ENCODE peak calls at places on chromosomes 7 and 10, in five cellular contexts. One of them, this sample, is unnamed.

GRCh38 chr10:30476511-30476910 is 42.5 kb downstream of the MAP3K8 start:
- DNase-seq in mesenchymal stem cell: no peak
- DNase-seq in IMR-90: no peak
- DNase-seq in mesendoderm: peak; percentile 13
- DNase-seq in H1: no peak
- DNase-seq in this sample: no peak

GRCh38 chr10:26755443-26755903 is 58.0 kb downstream of the PDSS1 start:
- DNase-seq in H1: no peak
- DNase-seq in mesendoderm: peak; percentile 46
- DNase-seq in IMR-90: peak; percentile 65
- DNase-seq in mesenchymal stem cell: peak; percentile 61
- DNase-seq in this sample: no peak

GRCh38 chr7:96236198-96237039 is 85.5 kb downstream of the SLC25A13 start:
- DNase-seq in mesendoderm: peak; percentile 26
- DNase-seq in H1: no peak
- DNase-seq in IMR-90: peak; percentile 95
- DNase-seq in mesenchymal stem cell: peak; percentile 89
- DNase-seq in this sample: no peak

GRCh38 chr7:76300210-76300731 is 2.2 kb upstream of the HSPB1 start:
- DNase-seq in H1: no peak
- DNase-seq in mesendoderm: no peak
- DNase-seq in IMR-90: peak; percentile 82
- DNase-seq in mesenchymal stem cell: peak; percentile 81
- DNase-seq in this sample: no peak

GRCh38 chr10:19408924-19409323 is 360.3 kb downstream of the MALRD1 start:
- DNase-seq in mesendoderm: no peak
- DNase-seq in mesenchymal stem cell: no peak
- DNase-seq in H1: no peak
- DNase-seq in IMR-90: no peak
- DNase-seq in this sample: no peak

GRCh38 chr7:94054130-94054529 is 50.0 kb upstream of the BET1 start:
- DNase-seq in IMR-90: no peak
- DNase-seq in mesendoderm: no peak
- DNase-seq in H1: no peak
- DNase-seq in mesenchymal stem cell: peak; percentile 37
- DNase-seq in this sample: no peak

GRCh38 chr7:33334349-33334748 is 205.0 kb downstream of the BBS9 start:
- DNase-seq in IMR-90: peak; percentile 13
- DNase-seq in mesenchymal stem cell: peak; percentile 14
- DNase-seq in H1: peak; percentile 15
- DNase-seq in mesendoderm: peak; percentile 77
- DNase-seq in this sample: no peak

GRCh38 chr7:44398506-44398905 is 73.1 kb upstream of the CAMK2B start:
- DNase-seq in mesendoderm: no peak
- DNase-seq in mesenchymal stem cell: no peak
- DNase-seq in H1: no peak
- DNase-seq in IMR-90: no peak
- DNase-seq in this sample: no peak

GRCh38 chr7:110412614-110413013 is 678.3 kb upstream of the LRRN3 start:
- DNase-seq in IMR-90: no peak
- DNase-seq in mesendoderm: no peak
- DNase-seq in H1: no peak
- DNase-seq in mesenchymal stem cell: no peak
- DNase-seq in this sample: no peak

GRCh38 chr10:35135861-35136260 is 9.2 kb downstream of the CREM start:
- DNase-seq in IMR-90: peak; percentile 52
- DNase-seq in H1: no peak
- DNase-seq in mesenchymal stem cell: no peak
- DNase-seq in mesendoderm: no peak
- DNase-seq in this sample: no peak

GRCh38 chr10:110268442-110268841 is 36.3 kb downstream of the SMNDC1 start:
- DNase-seq in mesenchymal stem cell: no peak
- DNase-seq in IMR-90: no peak
- DNase-seq in mesendoderm: no peak
- DNase-seq in H1: no peak
- DNase-seq in this sample: no peak

DNA sequence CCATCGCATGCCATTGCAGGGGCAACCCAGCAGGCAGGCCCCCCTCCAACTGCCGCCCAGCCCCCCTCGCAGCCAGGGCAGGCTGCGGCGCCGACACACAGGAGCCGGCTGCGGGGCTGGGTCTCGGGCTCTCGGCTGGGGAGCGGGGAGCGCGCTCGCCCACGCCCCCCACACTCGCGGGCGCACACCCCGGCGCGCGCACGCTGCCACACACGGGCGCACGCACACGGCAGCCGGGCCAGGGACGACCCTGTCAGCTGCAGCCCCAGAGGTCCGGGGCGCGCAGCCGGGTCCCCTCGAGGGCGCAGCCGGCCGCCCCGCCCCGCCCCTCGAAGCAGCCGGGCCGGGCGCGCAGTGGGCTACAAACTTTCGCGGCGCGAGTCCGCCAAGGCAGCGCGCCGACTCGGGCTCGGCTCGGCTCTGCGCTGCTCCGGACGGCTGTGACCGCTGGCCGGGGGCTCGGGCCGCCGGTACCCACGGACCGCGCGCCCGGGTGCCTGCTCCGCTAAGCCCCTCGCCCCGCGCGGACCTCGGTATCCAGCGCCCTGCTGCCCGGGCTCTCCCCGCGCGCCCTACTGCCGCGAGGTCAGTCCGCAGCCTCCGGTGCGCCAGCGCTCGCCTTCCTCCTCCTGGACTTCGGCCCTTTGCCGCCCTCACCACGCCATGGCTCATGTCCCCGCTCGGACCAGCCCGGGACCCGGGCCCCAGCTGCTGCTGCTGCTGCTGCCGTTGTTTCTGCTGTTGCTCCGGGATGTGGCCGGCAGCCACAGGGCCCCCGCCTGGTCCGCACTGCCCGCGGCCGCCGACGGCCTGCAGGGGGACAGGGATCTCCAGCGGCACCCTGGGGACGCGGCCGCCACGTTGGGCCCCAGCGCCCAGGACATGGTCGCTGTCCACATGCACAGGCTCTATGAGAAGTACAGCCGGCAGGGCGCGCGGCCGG is at the start of gene GDF10:
- DNase-seq in H1: no peak
- DNase-seq in mesendoderm: peak; percentile 16
- DNase-seq in IMR-90: no peak
- DNase-seq in mesenchymal stem cell: no peak
- DNase-seq in this sample: peak; percentile 31
- H3K4me3 ChIP-seq in H1: peak within 1 kb of the TSS; percentile 45
- H3K4me3 ChIP-seq in mesendoderm: peak within 1 kb of the TSS; percentile 10
- H3K4me3 ChIP-seq in IMR-90: peak within 1 kb of the TSS; percentile 25
- H3K4me3 ChIP-seq in mesenchymal stem cell: peak within 1 kb of the TSS; percentile 76
- H3K4me3 ChIP-seq in this sample: peak within 1 kb of the TSS; percentile 43

GRCh38 chr10:93440591-93441012 is 41.5 kb downstream of the MYOF start:
- DNase-seq in mesendoderm: peak; percentile 71
- DNase-seq in IMR-90: peak; percentile 25
- DNase-seq in mesenchymal stem cell: peak; percentile 50
- DNase-seq in H1: no peak
- DNase-seq in this sample: no peak
- H2BK5ac ChIP-seq in mesendoderm: no peak overlapping the region
- H2BK5ac ChIP-seq in IMR-90: peak overlapping the region; percentile 85
- H2BK5ac ChIP-seq in mesenchymal stem cell: no peak overlapping the region
- H2BK5ac ChIP-seq in H1: no peak overlapping the region
- H2BK5ac ChIP-seq in this sample: no peak overlapping the region

GRCh38 chr10:3389093-3389492 is 216.5 kb upstream of the PITRM1 start:
- DNase-seq in mesendoderm: no peak
- DNase-seq in H1: no peak
- DNase-seq in IMR-90: no peak
- DNase-seq in mesenchymal stem cell: no peak
- DNase-seq in this sample: no peak

GRCh38 chr10:3382092-3382491 is 209.5 kb upstream of the PITRM1 start:
- DNase-seq in H1: no peak
- DNase-seq in mesendoderm: no peak
- DNase-seq in IMR-90: no peak
- DNase-seq in mesenchymal stem cell: no peak
- DNase-seq in this sample: no peak

GRCh38 chr10:3380392-3381050 is 207.9 kb upstream of the PITRM1 start:
- DNase-seq in mesenchymal stem cell: no peak
- DNase-seq in mesendoderm: no peak
- DNase-seq in IMR-90: no peak
- DNase-seq in H1: no peak
- DNase-seq in this sample: no peak

DNA sequence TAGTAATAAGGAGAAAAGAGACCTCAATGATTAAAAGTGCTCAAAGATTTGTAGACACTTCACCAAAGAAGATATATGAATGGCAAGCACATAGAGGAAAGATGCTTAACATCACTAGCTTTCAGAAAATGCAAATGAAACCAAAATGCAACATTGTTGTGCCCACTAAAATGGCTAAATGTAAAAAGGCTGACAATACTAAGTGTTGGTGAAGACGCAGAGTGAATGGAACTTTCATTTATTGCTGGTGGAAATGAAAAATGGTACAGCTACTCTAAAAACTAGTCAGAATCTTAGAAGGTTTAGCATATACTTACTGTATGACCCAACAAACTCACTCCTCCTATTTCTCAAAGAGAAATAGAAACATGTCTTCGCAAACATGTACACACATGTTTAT is 212.9 kb upstream of the PITRM1 start:
- DNase-seq in IMR-90: no peak
- DNase-seq in mesenchymal stem cell: no peak
- DNase-seq in mesendoderm: no peak
- DNase-seq in H1: no peak
- DNase-seq in this sample: no peak
- H2BK15ac ChIP-seq in IMR-90: no peak overlapping the region
- H2BK15ac ChIP-seq in mesenchymal stem cell: no peak overlapping the region
- H2BK15ac ChIP-seq in mesendoderm: no peak overlapping the region
- H2BK15ac ChIP-seq in H1: no peak overlapping the region
- H2BK15ac ChIP-seq in this sample: no peak overlapping the region

GRCh38 chr10:100349087-100349486 is 2.1 kb downstream of the SCD start:
- DNase-seq in mesenchymal stem cell: no peak
- DNase-seq in IMR-90: no peak
- DNase-seq in mesendoderm: no peak
- DNase-seq in H1: no peak
- DNase-seq in this sample: no peak

GRCh38 chr10:100346765-100347567 is at the start of gene SCD:
- DNase-seq in H1: peak; percentile 91
- DNase-seq in mesendoderm: peak; percentile 99
- DNase-seq in mesenchymal stem cell: peak; percentile 98
- DNase-seq in IMR-90: peak; percentile 88
- DNase-seq in this sample: peak; percentile 92

GRCh38 chr10:100349672-100350071 is 2.6 kb downstream of the SCD start:
- DNase-seq in H1: no peak
- DNase-seq in mesenchymal stem cell: no peak
- DNase-seq in IMR-90: no peak
- DNase-seq in mesendoderm: no peak
- DNase-seq in this sample: no peak

GRCh38 chr10:100347568-100348195 is 649 bp downstream of the SCD start:
- DNase-seq in IMR-90: no peak
- DNase-seq in mesenchymal stem cell: peak; percentile 45
- DNase-seq in H1: no peak
- DNase-seq in mesendoderm: no peak
- DNase-seq in this sample: no peak

DNA sequence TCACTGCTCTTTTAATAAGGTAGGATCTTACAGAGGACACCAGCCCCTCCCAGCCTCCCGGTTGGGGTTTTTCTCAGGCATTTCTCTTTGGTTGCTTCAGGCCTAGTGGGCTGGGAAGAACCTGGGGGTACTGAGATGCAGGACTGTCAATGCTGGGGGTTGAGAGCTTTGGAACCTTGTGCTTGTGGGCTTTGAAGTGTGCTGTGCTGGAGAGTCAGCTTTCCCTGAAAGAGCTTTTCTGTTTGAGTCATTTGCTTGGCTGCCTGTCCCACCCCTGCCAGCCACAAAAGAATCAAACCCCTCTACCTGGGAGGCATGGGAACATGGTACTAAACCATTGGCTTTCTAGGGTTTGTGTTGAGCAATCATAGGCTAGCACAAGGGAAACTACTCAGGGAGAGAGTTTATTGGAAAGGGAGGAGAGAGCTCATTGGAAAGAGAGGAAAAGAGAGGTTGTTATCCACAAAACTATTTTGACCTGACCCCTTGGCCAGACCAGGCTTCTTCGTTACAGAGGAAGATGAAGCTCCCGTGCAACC is 1.4 kb downstream of the SCD start:
- DNase-seq in H1: no peak
- DNase-seq in mesendoderm: no peak
- DNase-seq in mesenchymal stem cell: no peak
- DNase-seq in IMR-90: no peak
- DNase-seq in this sample: no peak
- H3K4me3 ChIP-seq in H1: peak overlapping the region; percentile 88
- H3K4me3 ChIP-seq in mesendoderm: peak overlapping the region; percentile 97
- H3K4me3 ChIP-seq in mesenchymal stem cell: peak overlapping the region; percentile 88
- H3K4me3 ChIP-seq in IMR-90: peak overlapping the region; percentile 92
- H3K4me3 ChIP-seq in this sample: peak overlapping the region; percentile 97

DNA sequence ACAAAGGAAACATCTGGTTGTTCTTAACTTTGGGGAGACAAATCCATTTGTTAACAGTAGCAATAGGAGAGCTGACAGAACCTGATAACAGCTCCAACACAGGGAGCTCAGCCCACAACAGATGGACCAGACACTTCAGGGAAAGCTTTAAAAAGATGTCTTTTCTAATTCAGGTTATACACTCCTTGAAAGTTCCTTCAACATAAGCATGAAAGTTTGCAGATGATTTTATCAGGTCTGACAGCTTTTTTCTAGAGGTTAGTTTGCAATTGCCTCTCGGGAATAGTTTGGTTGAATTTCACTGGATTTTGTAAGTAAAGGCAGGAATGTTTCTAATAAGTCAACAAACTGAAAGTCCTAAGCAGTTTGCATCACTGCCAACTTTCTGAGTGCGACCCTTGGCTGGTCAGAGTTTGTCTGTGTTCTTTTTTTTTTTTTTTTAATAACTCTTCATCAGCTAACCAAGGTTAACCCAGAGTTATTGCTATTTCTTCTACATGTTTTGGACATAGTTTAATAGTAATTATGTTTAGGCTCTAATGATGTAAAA is 6.5 kb upstream of the MET start:
- DNase-seq in mesenchymal stem cell: no peak
- DNase-seq in IMR-90: no peak
- DNase-seq in H1: no peak
- DNase-seq in mesendoderm: no peak
- DNase-seq in this sample: no peak
- H2BK5ac ChIP-seq in mesenchymal stem cell: no peak overlapping the region
- H2BK5ac ChIP-seq in IMR-90: no peak overlapping the region
- H2BK5ac ChIP-seq in H1: no peak overlapping the region
- H2BK5ac ChIP-seq in mesendoderm: no peak overlapping the region
- H2BK5ac ChIP-seq in this sample: no peak overlapping the region